ENCODE peak calls at places on chromosome 22, in nine cellular contexts. S, L, N, P, A, U, Q, W and O are unnamed samples. For H3K36me3, the result is how much of the 10 kb centered on the place peaks cover.

GRCh38 chr22:42877158-42877557 is 20.1 kb upstream of the ARFGAP3 start:
- DNase-seq in S (no peak), L (no peak), N (no peak), P (no peak), A (no peak), U (no peak), Q (no peak), W (no peak), O (no peak)

GRCh38 chr22:27317156-27317555 is 484.4 kb downstream of the MN1 start:
- DNase-seq in S (no peak), L (no peak), N (no peak), P (peak), A (no peak), U (no peak), Q (no peak), W (no peak), O (no peak)

GRCh38 chr22:27115816-27116256 is 458.4 kb downstream of the MIAT start:
- DNase-seq in S (no peak), L (no peak), N (no peak), P (peak), A (no peak), U (no peak), Q (peak), W (no peak), O (no peak)

GRCh38 chr22:33438273-33438672 is 380.1 kb upstream of the SYN3 start:
- DNase-seq in S (no peak), L (no peak), N (no peak), P (peak), A (no peak), U (no peak), Q (peak), W (no peak), O (peak)

GRCh38 chr22:27378994-27379393 is 422.6 kb downstream of the MN1 start:
- DNase-seq in S (no peak), L (no peak), N (no peak), P (no peak), A (no peak), U (no peak), Q (no peak), W (no peak), O (no peak)

GRCh38 chr22:22519591-22519990 is 479 bp downstream of the ZNF280A start:
- DNase-seq in S (no peak), L (no peak), N (no peak), P (no peak), A (no peak), U (no peak), Q (no peak), W (no peak), O (no peak)

GRCh38 chr22:41021655-41022454 is 70.5 kb upstream of the EP300 start:
- DNase-seq in S (peak), L (peak), N (peak), P (peak), A (peak), U (no peak), Q (peak), W (peak), O (peak)

GRCh38 chr22:49264696-49265095 is 563.0 kb downstream of the BRD1 start:
- DNase-seq in S (no peak), L (no peak), N (no peak), P (no peak), A (no peak), U (no peak), Q (no peak), W (no peak), O (no peak)

DNA sequence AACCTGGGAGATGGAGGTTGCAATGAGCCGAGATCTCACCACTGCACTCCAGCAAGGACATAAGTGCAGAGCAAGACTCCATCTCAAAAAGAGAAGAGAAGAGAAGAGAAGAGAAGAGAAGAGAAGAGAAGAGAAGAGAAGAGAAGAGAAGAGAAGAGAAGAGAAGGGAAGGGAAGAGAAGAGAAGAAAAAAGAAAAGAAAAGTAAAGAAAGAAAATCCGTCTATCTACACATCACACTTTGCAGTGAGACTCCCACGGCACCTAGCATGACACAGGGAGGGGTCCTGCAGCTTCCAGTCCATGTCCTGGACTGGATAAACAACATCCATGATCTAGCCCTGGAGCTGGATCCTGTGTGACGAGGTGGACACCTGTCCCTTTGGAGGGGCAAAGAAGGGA is 4.0 kb upstream of the PPARA start:
- DNase-seq in S (no peak), L (no peak), N (no peak), P (no peak), A (no peak), U (no peak), Q (no peak), W (no peak), O (peak)
- H3K27ac ChIP-seq in S (no peak), L (no peak), N (peak), P (no peak), A (no peak), U (no peak), Q (no peak), W (no peak), O (no peak)

DNA sequence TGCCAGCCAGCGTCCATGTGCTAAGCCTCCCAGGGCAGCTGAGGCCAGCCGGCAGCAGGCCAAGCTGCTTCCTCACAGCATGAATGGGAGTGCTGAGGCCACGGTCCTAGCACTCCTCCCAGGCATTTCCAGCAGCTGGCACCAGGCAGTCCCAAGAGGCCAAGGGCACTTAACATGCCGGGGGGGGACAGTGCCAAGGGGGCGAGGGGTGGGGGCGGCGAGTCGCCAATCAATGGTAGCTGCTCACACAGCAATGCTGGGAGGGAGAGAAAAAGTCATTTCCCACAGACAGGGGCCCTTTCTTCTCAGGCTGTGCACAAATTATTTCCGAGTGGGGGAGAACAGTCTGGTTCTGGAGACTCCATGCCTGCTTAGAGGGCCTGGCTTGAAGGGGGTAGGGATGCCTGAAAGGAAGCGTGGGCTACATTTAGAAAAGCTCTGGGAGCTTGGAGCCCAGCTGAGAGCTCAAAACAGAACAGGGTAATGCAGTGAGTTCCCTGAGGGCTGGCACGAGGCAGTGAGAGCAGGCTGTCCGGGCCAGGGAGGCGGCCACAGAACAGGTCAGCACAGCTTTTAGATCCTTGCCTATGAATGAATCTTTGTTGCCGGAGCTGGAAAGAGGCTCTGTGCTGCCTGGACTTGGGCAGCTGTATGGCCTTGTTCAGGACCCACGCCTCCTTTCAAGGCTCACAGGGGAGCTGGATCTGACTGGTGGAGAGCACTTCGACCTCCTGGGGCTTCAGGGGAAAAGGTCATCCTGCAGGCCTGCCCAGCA is 14.4 kb upstream of the TBC1D10A start:
- DNase-seq in S (no peak), L (no peak), N (peak), P (no peak), A (no peak), U (peak), Q (no peak), W (peak), O (peak)
- H3K36me3 ChIP-seq in S (half or more), L (half or more), N (half or more), P (half or more), A (half or more), U (half or more), Q (half or more), W (under half), O (half or more)

GRCh38 chr22:17460895-17461294 is 91.6 kb downstream of the CECR2 start:
- DNase-seq in S (no peak), L (no peak), N (no peak), P (no peak), A (no peak), U (no peak), Q (no peak), W (no peak), O (no peak)
- H3K27ac ChIP-seq in S (no peak), L (no peak), N (no peak), P (no peak), A (no peak), U (no peak), Q (no peak), W (no peak), O (no peak)

GRCh38 chr22:19789828-19790227 is 29.2 kb downstream of the TBX1 start:
- DNase-seq in S (no peak), L (no peak), N (no peak), P (no peak), A (no peak), U (no peak), Q (no peak), W (no peak), O (no peak)
- H3K36me3 ChIP-seq in S (under half), L (under half), N (under half), P (under half), A (under half), U (under half), Q (under half), W (under half), O (under half)

GRCh38 chr22:39991164-39991860 is 3.4 kb upstream of the FAM83F start:
- DNase-seq in S (no peak), L (no peak), N (no peak), P (no peak), A (no peak), U (no peak), Q (no peak), W (peak), O (no peak)
- H3K27ac ChIP-seq in S (no peak), L (no peak), N (peak), P (no peak), A (no peak), U (no peak), Q (no peak), W (no peak), O (no peak)

GRCh38 chr22:19375435-19375834 is 56.1 kb downstream of the HIRA start:
- DNase-seq in S (no peak), L (peak), N (no peak), P (no peak), A (no peak), U (no peak), Q (no peak), W (peak), O (peak)

GRCh38 chr22:19377565-19378361 is 53.8 kb downstream of the HIRA start:
- DNase-seq in S (no peak), L (no peak), N (no peak), P (no peak), A (no peak), U (no peak), Q (no peak), W (peak), O (peak)

GRCh38 chr22:19378362-19378711 is 53.2 kb downstream of the HIRA start:
- DNase-seq in S (no peak), L (no peak), N (no peak), P (no peak), A (no peak), U (no peak), Q (no peak), W (no peak), O (no peak)

GRCh38 chr22:19376247-19376646 is 55.3 kb downstream of the HIRA start:
- DNase-seq in S (no peak), L (no peak), N (no peak), P (no peak), A (no peak), U (no peak), Q (no peak), W (peak), O (no peak)

DNA sequence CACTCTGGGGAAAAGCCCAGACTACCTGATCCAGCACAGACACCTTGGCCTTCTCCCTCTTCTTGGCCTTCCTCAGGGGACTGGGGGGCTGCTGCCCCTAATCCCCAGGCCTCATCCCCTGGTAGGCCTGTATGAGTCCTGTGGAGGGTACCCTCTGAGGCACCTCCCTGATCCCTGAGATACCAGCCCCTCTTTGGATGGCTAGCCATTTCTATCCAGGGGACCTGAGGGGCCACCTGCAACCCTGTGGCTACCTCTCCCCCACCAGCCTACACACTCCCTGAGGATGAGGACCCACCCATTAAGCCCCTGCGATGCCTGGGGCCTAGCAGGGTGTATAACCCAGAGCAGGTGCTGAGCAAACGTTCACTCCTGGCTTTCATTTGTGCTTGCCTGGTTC is 54.6 kb downstream of the HIRA start:
- DNase-seq in S (no peak), L (no peak), N (no peak), P (no peak), A (no peak), U (no peak), Q (no peak), W (peak), O (peak)
- H3K36me3 ChIP-seq in S (under half), L (half or more), N (half or more), P (under half), A (half or more), U (half or more), Q (half or more), W (under half), O (under half)